ENCODE peak calls at places on chromosomes 7 and 10, in four cellular contexts. H is adipocyte, S is spleen, Z is astrocyte of the hippocampus. R is an unnamed sample.
A peak's percentile ranks its signal among the peaks of the same experiment; 100 is the strongest.

GRCh38 chr10:110680473-110681020 is 36.4 kb downstream of the RBM20 start:
- DNase-seq in Z (no peak), H (no peak), S (no peak), R (no peak)

GRCh38 chr10:13404791-13405190 is 56.7 kb upstream of the SEPHS1 start:
- DNase-seq in Z (no peak), S (no peak), H (no peak), R (no peak)

GRCh38 chr7:50953303-50953702 is 170.6 kb upstream of the GRB10 start:
- DNase-seq in Z (no peak), S (no peak), H (peak; percentile 25), R (no peak)

GRCh38 chr10:33463011-33463410 is 128.5 kb upstream of the NRP1 start:
- DNase-seq in S (no peak), Z (no peak), H (no peak), R (no peak)

GRCh38 chr7:129210256-129210988 is 14.4 kb upstream of the AHCYL2 start:
- DNase-seq in S (peak; percentile 93), Z (peak; percentile 84), H (peak; percentile 85), R (no peak)

GRCh38 chr10:112706580-112706979 is 243.5 kb upstream of the TCF7L2 start:
- DNase-seq in S (no peak), Z (no peak), H (no peak), R (no peak)

GRCh38 chr7:126940723-126941307 is 311.9 kb downstream of the GRM8 start:
- DNase-seq in Z (no peak), S (no peak), H (no peak), R (no peak)

GRCh38 chr10:48501806-48502771 is 102.8 kb downstream of the ARHGAP22 start:
- DNase-seq in H (no peak), S (no peak), Z (no peak), R (no peak)